ENCODE peak calls at places on chromosomes 6 and 20, in five cellular contexts. One of them, this sample, is unnamed.

GRCh38 chr6:26554669-26555504 is 16.7 kb downstream of the HMGN4 start:
- DNase-seq in K562: no peak
- DNase-seq in endothelial cell of umbilical vein: peak; percentile 69
- DNase-seq in GM12878: no peak
- DNase-seq in HCT116: no peak
- DNase-seq in this sample: no peak

GRCh38 chr6:74705451-74705850 is 500.4 kb downstream of the COL12A1 start:
- DNase-seq in K562: no peak
- DNase-seq in HCT116: no peak
- DNase-seq in endothelial cell of umbilical vein: no peak
- DNase-seq in GM12878: no peak
- DNase-seq in this sample: no peak

GRCh38 chr6:33091957-33092356 is 16.2 kb downstream of the HLA-DPB1 start:
- DNase-seq in K562: no peak
- DNase-seq in HCT116: peak; percentile 8
- DNase-seq in endothelial cell of umbilical vein: no peak
- DNase-seq in GM12878: no peak
- DNase-seq in this sample: no peak

GRCh38 chr6:52497652-52498408 is 77.7 kb downstream of the EFHC1 start:
- DNase-seq in GM12878: peak; percentile 95
- DNase-seq in endothelial cell of umbilical vein: no peak
- DNase-seq in HCT116: no peak
- DNase-seq in K562: no peak
- DNase-seq in this sample: no peak

GRCh38 chr6:158286413-158286812 is 25.9 kb upstream of the TULP4 start:
- DNase-seq in endothelial cell of umbilical vein: peak; percentile 83
- DNase-seq in K562: no peak
- DNase-seq in GM12878: no peak
- DNase-seq in HCT116: no peak
- DNase-seq in this sample: no peak

GRCh38 chr20:44370639-44371218 is 15.2 kb downstream of the HNF4A start:
- DNase-seq in endothelial cell of umbilical vein: no peak
- DNase-seq in HCT116: no peak
- DNase-seq in GM12878: no peak
- DNase-seq in K562: no peak
- DNase-seq in this sample: no peak

GRCh38 chr6:73873081-73873480 is 177.1 kb downstream of the CD109 start:
- DNase-seq in endothelial cell of umbilical vein: no peak
- DNase-seq in GM12878: no peak
- DNase-seq in HCT116: no peak
- DNase-seq in K562: no peak
- DNase-seq in this sample: no peak

GRCh38 chr6:105567140-105567539 is 164.3 kb upstream of the PREP start:
- DNase-seq in K562: no peak
- DNase-seq in GM12878: no peak
- DNase-seq in HCT116: no peak
- DNase-seq in endothelial cell of umbilical vein: no peak
- DNase-seq in this sample: no peak

GRCh38 chr20:37020636-37021035 is 69.1 kb upstream of the SAMHD1 start:
- DNase-seq in K562: no peak
- DNase-seq in endothelial cell of umbilical vein: no peak
- DNase-seq in GM12878: no peak
- DNase-seq in HCT116: no peak
- DNase-seq in this sample: no peak

GRCh38 chr20:41927189-41927588 is 309.0 kb upstream of the CHD6 start:
- DNase-seq in K562: no peak
- DNase-seq in endothelial cell of umbilical vein: no peak
- DNase-seq in GM12878: no peak
- DNase-seq in HCT116: no peak
- DNase-seq in this sample: no peak

GRCh38 chr6:78953798-78954197 is 86.4 kb downstream of the IRAK1BP1 start:
- DNase-seq in HCT116: no peak
- DNase-seq in GM12878: no peak
- DNase-seq in K562: no peak
- DNase-seq in endothelial cell of umbilical vein: no peak
- DNase-seq in this sample: no peak

GRCh38 chr20:10648651-10649050 is 25.1 kb downstream of the JAG1 start:
- DNase-seq in K562: no peak
- DNase-seq in endothelial cell of umbilical vein: no peak
- DNase-seq in GM12878: peak; percentile 28
- DNase-seq in HCT116: no peak
- DNase-seq in this sample: no peak

GRCh38 chr6:35411066-35411465 is 41.1 kb upstream of the FANCE start:
- DNase-seq in K562: no peak
- DNase-seq in HCT116: no peak
- DNase-seq in endothelial cell of umbilical vein: no peak
- DNase-seq in GM12878: no peak
- DNase-seq in this sample: no peak

GRCh38 chr20:12896180-12896579 is 112.6 kb upstream of the SPTLC3 start:
- DNase-seq in HCT116: no peak
- DNase-seq in endothelial cell of umbilical vein: no peak
- DNase-seq in K562: no peak
- DNase-seq in GM12878: no peak
- DNase-seq in this sample: no peak
- TF ChIP-seq EZH2 in HCT116: no peak
- TF ChIP-seq EZH2 in endothelial cell of umbilical vein: no peak
- TF ChIP-seq EZH2 in K562: no peak
- TF ChIP-seq EZH2 in GM12878: no peak
- TF ChIP-seq EZH2 in this sample: no peak

GRCh38 chr20:646868-647233 is 6.1 kb downstream of the SRXN1 start:
- DNase-seq in GM12878: no peak
- DNase-seq in K562: no peak
- DNase-seq in endothelial cell of umbilical vein: no peak
- DNase-seq in HCT116: no peak
- DNase-seq in this sample: no peak

GRCh38 chr20:644692-645317 is 8.2 kb downstream of the SRXN1 start:
- DNase-seq in K562: no peak
- DNase-seq in GM12878: no peak
- DNase-seq in endothelial cell of umbilical vein: no peak
- DNase-seq in HCT116: no peak
- DNase-seq in this sample: no peak

GRCh38 chr20:646107-646867 is 6.7 kb downstream of the SRXN1 start:
- DNase-seq in K562: no peak
- DNase-seq in HCT116: no peak
- DNase-seq in GM12878: no peak
- DNase-seq in endothelial cell of umbilical vein: no peak
- DNase-seq in this sample: no peak

GRCh38 chr20:647479-648019 is 5.5 kb downstream of the SRXN1 start:
- DNase-seq in endothelial cell of umbilical vein: no peak
- DNase-seq in K562: no peak
- DNase-seq in GM12878: no peak
- DNase-seq in HCT116: no peak
- DNase-seq in this sample: no peak

GRCh38 chr20:645318-646106 is 7.5 kb downstream of the SRXN1 start:
- DNase-seq in HCT116: peak; percentile 41
- DNase-seq in K562: peak; percentile 60
- DNase-seq in GM12878: peak; percentile 25
- DNase-seq in endothelial cell of umbilical vein: peak; percentile 80
- DNase-seq in this sample: no peak
- H3K9ac ChIP-seq in HCT116: no peak overlapping the region
- H3K9ac ChIP-seq in K562: no peak overlapping the region
- H3K9ac ChIP-seq in GM12878: no peak overlapping the region
- H3K9ac ChIP-seq in endothelial cell of umbilical vein: no peak overlapping the region
- H3K9ac ChIP-seq in this sample: no peak overlapping the region

GRCh38 chr6:108588586-108588985 is 27.9 kb downstream of the FOXO3 start:
- DNase-seq in endothelial cell of umbilical vein: peak; percentile 78
- DNase-seq in K562: no peak
- DNase-seq in HCT116: no peak
- DNase-seq in GM12878: no peak
- DNase-seq in this sample: no peak

GRCh38 chr6:108587258-108588059 is 26.7 kb downstream of the FOXO3 start:
- DNase-seq in endothelial cell of umbilical vein: peak; percentile 61
- DNase-seq in K562: no peak
- DNase-seq in GM12878: no peak
- DNase-seq in HCT116: no peak
- DNase-seq in this sample: no peak

GRCh38 chr6:108591040-108591816 is 30.5 kb downstream of the FOXO3 start:
- DNase-seq in endothelial cell of umbilical vein: no peak
- DNase-seq in K562: no peak
- DNase-seq in GM12878: no peak
- DNase-seq in HCT116: no peak
- DNase-seq in this sample: no peak

GRCh38 chr6:108585921-108586320 is 25.2 kb downstream of the FOXO3 start:
- DNase-seq in K562: no peak
- DNase-seq in GM12878: no peak
- DNase-seq in endothelial cell of umbilical vein: no peak
- DNase-seq in HCT116: no peak
- DNase-seq in this sample: no peak

DNA sequence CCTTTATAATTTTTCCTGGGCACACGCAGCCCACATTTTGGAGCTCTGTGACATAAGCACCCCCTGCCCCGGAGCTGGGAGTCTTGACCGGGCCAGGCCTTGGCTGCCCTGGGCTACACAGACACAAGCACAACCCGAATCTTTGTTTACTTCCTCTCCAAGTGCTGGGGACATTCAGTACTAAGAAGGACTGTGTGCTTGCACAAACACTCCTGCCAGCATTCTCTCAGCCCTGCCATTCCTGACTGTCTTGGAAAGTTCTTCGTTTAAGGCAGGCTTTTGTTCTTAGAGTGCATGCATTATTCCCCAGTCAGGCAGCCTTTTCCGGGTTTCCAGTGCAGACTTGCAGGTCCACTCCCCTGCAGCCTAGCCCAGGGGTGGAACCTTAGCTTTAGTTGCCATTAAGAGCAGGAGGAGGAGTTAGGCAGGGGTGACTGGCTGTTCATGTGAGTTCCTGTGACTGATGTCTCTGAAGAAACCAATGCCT is 28.6 kb downstream of the FOXO3 start:
- DNase-seq in HCT116: peak; percentile 18
- DNase-seq in GM12878: no peak
- DNase-seq in endothelial cell of umbilical vein: peak; percentile 85
- DNase-seq in K562: peak; percentile 34
- DNase-seq in this sample: no peak
- TF ChIP-seq POLR2AphosphoS5 in HCT116: no peak
- TF ChIP-seq POLR2AphosphoS5 in GM12878: no peak
- TF ChIP-seq POLR2AphosphoS5 in endothelial cell of umbilical vein: no peak
- TF ChIP-seq POLR2AphosphoS5 in K562: no peak
- TF ChIP-seq POLR2AphosphoS5 in this sample: no peak

GRCh38 chr20:62232194-62232593 is 6.1 kb upstream of the OSBPL2 start:
- DNase-seq in K562: no peak
- DNase-seq in HCT116: no peak
- DNase-seq in endothelial cell of umbilical vein: no peak
- DNase-seq in GM12878: no peak
- DNase-seq in this sample: no peak
- TF ChIP-seq EZH2 in K562: no peak
- TF ChIP-seq EZH2 in HCT116: no peak
- TF ChIP-seq EZH2 in endothelial cell of umbilical vein: no peak
- TF ChIP-seq EZH2 in GM12878: no peak
- TF ChIP-seq EZH2 in this sample: no peak

GRCh38 chr6:140486468-140487361 is 1112.3 kb upstream of the CITED2 start:
- DNase-seq in K562: no peak
- DNase-seq in HCT116: no peak
- DNase-seq in GM12878: no peak
- DNase-seq in endothelial cell of umbilical vein: no peak
- DNase-seq in this sample: no peak

GRCh38 chr6:140480852-140481251 is 1106.4 kb upstream of the CITED2 start:
- DNase-seq in endothelial cell of umbilical vein: no peak
- DNase-seq in HCT116: no peak
- DNase-seq in K562: no peak
- DNase-seq in GM12878: no peak
- DNase-seq in this sample: no peak

GRCh38 chr6:140487586-140487985 is 1113.1 kb upstream of the CITED2 start:
- DNase-seq in endothelial cell of umbilical vein: no peak
- DNase-seq in K562: no peak
- DNase-seq in HCT116: no peak
- DNase-seq in GM12878: no peak
- DNase-seq in this sample: no peak

GRCh38 chr6:140490086-140490485 is 1115.6 kb upstream of the CITED2 start:
- DNase-seq in endothelial cell of umbilical vein: no peak
- DNase-seq in HCT116: no peak
- DNase-seq in GM12878: no peak
- DNase-seq in K562: no peak
- DNase-seq in this sample: no peak

DNA sequence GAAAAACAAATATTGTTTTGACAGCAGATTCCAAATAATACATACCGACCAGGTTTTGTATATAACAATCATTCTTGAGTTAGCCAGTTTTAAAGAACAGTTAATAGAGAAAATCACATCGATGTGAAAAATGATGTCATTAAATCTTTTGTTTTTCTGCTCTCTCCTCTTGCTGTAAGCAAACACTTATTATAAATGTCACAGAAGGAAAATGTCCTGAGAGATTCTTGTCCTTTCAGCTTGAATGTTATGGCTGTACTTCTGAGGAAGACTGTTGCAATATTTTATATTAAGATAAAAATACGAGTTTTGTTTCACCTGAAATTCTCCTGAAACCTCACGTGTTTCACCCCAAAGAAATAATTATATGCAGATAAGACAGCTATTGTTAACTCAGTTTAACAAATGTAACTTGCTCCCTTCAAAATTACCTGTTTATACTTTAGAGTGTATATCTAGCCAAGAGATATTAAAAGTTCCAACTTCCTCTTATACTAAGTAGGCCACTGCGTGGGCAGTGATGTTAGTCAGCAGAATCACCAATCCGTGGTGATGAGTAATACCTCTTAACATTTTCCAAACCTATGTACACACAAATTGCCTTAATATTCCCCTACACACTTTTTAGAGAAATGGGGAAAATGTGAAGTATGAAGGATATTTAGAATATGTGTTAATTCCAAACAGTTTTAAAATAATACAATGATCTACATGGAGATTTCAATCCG is 1111.5 kb upstream of the CITED2 start:
- DNase-seq in GM12878: peak; percentile 9
- DNase-seq in HCT116: peak; percentile 45
- DNase-seq in K562: no peak
- DNase-seq in endothelial cell of umbilical vein: peak; percentile 13
- DNase-seq in this sample: no peak
- H3K9ac ChIP-seq in GM12878: no peak overlapping the region
- H3K9ac ChIP-seq in HCT116: no peak overlapping the region
- H3K9ac ChIP-seq in K562: no peak overlapping the region
- H3K9ac ChIP-seq in endothelial cell of umbilical vein: no peak overlapping the region
- H3K9ac ChIP-seq in this sample: no peak overlapping the region